ENCODE peak calls at places on chromosomes 12 and 14, in nine cellular contexts. C is type B pancreatic cell, S is tibial nerve, O is endothelial cell, D is GM23338, G is B cell, N is testis, K is mucosa of descending colon, Q is AG09319. T is an unnamed sample.

GRCh38 chr12:119988440-119988787 is 622 bp upstream of the BICDL1 start:
- DNase-seq in S (no peak), C (no peak), O (no peak), N (no peak), Q (no peak), K (no peak), G (no peak), D (no peak), T (no peak)

GRCh38 chr14:64816221-64816783 is 63.4 kb downstream of the SPTB start:
- DNase-seq in S (no peak), G (no peak), C (no peak), K (no peak), D (no peak), N (no peak), Q (no peak), O (no peak), T (no peak)

GRCh38 chr14:72692678-72693077 is 201.2 kb downstream of the DPF3 start:
- DNase-seq in D (peak), N (no peak), G (no peak), C (no peak), Q (no peak), K (no peak), S (no peak), O (no peak), T (no peak)

GRCh38 chr12:18482601-18483120 is 221.3 kb downstream of the PIK3C2G start:
- DNase-seq in N (no peak), S (no peak), K (no peak), C (no peak), O (no peak), G (no peak), Q (no peak), D (no peak), T (no peak)

GRCh38 chr14:37592288-37593274 is 2.5 kb downstream of the FOXA1 start:
- DNase-seq in S (no peak), D (peak), G (no peak), Q (no peak), K (no peak), N (no peak), C (no peak), O (no peak), T (peak)

GRCh38 chr14:89131004-89131750 is 285.9 kb downstream of the FOXN3 start:
- DNase-seq in C (no peak), N (no peak), G (no peak), Q (peak), D (no peak), S (no peak), O (no peak), K (no peak), T (no peak)

GRCh38 chr12:2583642-2584041 is 211.1 kb upstream of the FKBP4 start:
- DNase-seq in O (no peak), D (no peak), G (no peak), K (no peak), S (no peak), N (no peak), Q (no peak), C (no peak), T (no peak)

GRCh38 chr12:28645436-28645835 is 455.2 kb downstream of the CCDC91 start:
- DNase-seq in N (no peak), O (no peak), Q (no peak), D (no peak), G (no peak), K (no peak), C (no peak), S (no peak), T (no peak)

GRCh38 chr12:31966558-31967205 is 7.5 kb downstream of the RESF1 start:
- DNase-seq in C (no peak), Q (no peak), S (no peak), N (no peak), K (no peak), O (no peak), D (no peak), G (no peak), T (no peak)

GRCh38 chr14:22524784-22525161 is 64.3 kb downstream of the DAD1 start:
- DNase-seq in D (no peak), K (no peak), N (no peak), G (no peak), C (no peak), Q (no peak), S (no peak), O (no peak), T (no peak)

GRCh38 chr14:62778847-62779246 is 266.4 kb downstream of the KCNH5 start:
- DNase-seq in O (no peak), C (no peak), N (no peak), Q (no peak), G (no peak), K (no peak), S (no peak), D (no peak), T (no peak)

GRCh38 chr14:50362791-50363733 is 33.6 kb downstream of the CDKL1 start:
- DNase-seq in K (no peak), N (peak), O (no peak), S (no peak), G (no peak), D (no peak), Q (no peak), C (no peak), T (peak)

GRCh38 chr14:95575820-95576473 is 41.1 kb downstream of the GLRX5 start:
- DNase-seq in G (no peak), D (peak), K (no peak), C (no peak), N (no peak), O (no peak), S (no peak), Q (no peak), T (no peak)

GRCh38 chr14:65255029-65255545 is 152.8 kb upstream of the MAX start:
- DNase-seq in D (no peak), S (no peak), Q (no peak), N (no peak), O (no peak), C (no peak), G (no peak), K (no peak), T (no peak)

GRCh38 chr12:58894040-58894439 is 26.3 kb downstream of the LRIG3 start:
- DNase-seq in O (no peak), Q (no peak), C (no peak), G (no peak), D (no peak), S (no peak), N (no peak), K (no peak), T (no peak)

GRCh38 chr12:114499338-114499737 is 93.4 kb upstream of the TBX5 start:
- DNase-seq in N (no peak), C (no peak), K (no peak), O (no peak), Q (no peak), G (no peak), D (no peak), S (no peak), T (no peak)

GRCh38 chr12:122063691-122064033 is 14.9 kb upstream of the MLXIP start:
- DNase-seq in D (no peak), C (no peak), K (no peak), O (no peak), G (no peak), Q (no peak), S (no peak), N (no peak), T (no peak)

GRCh38 chr12:111597731-111598636 is 1.1 kb downstream of the ATXN2 start:
- DNase-seq in O (peak), Q (no peak), D (peak), C (peak), G (peak), S (peak), K (peak), N (peak), T (peak)

GRCh38 chr12:52603314-52603713 is 2.1 kb upstream of the KRT72 start:
- DNase-seq in C (no peak), O (no peak), Q (no peak), S (no peak), G (no peak), N (no peak), K (no peak), D (no peak), T (no peak)

GRCh38 chr12:121529184-121529583 is 51.6 kb downstream of the KDM2B start:
- DNase-seq in G (no peak), D (no peak), C (no peak), S (no peak), N (no peak), O (no peak), K (no peak), Q (no peak), T (no peak)

GRCh38 chr12:128817115-128818015 is 6.4 kb downstream of the SLC15A4 start:
- DNase-seq in K (no peak), O (no peak), G (peak), C (no peak), S (no peak), D (no peak), Q (no peak), N (peak), T (peak)

GRCh38 chr14:90521121-90521929 is 124.5 kb downstream of the CALM1 start:
- DNase-seq in K (no peak), G (peak), D (no peak), N (peak), O (no peak), C (no peak), S (no peak), Q (no peak), T (no peak)

GRCh38 chr12:125185740-125186470 is 120.7 kb downstream of the AACS start:
- DNase-seq in N (peak), G (no peak), S (no peak), O (peak), Q (peak), K (peak), C (peak), D (peak), T (peak)

GRCh38 chr14:33432407-33433023 is 493.8 kb downstream of the NPAS3 start:
- DNase-seq in C (no peak), S (peak), N (peak), K (no peak), D (no peak), Q (peak), G (no peak), O (peak), T (no peak)

GRCh38 chr12:121467638-121468403 is 67.9 kb downstream of the RNF34 start:
- DNase-seq in C (no peak), S (no peak), N (no peak), Q (no peak), G (no peak), O (peak), D (peak), K (no peak), T (peak)

GRCh38 chr12:59191372-59191771 is 271.1 kb upstream of the LRIG3 start:
- DNase-seq in G (no peak), S (no peak), Q (no peak), N (no peak), C (no peak), K (no peak), D (no peak), O (no peak), T (no peak)

DNA sequence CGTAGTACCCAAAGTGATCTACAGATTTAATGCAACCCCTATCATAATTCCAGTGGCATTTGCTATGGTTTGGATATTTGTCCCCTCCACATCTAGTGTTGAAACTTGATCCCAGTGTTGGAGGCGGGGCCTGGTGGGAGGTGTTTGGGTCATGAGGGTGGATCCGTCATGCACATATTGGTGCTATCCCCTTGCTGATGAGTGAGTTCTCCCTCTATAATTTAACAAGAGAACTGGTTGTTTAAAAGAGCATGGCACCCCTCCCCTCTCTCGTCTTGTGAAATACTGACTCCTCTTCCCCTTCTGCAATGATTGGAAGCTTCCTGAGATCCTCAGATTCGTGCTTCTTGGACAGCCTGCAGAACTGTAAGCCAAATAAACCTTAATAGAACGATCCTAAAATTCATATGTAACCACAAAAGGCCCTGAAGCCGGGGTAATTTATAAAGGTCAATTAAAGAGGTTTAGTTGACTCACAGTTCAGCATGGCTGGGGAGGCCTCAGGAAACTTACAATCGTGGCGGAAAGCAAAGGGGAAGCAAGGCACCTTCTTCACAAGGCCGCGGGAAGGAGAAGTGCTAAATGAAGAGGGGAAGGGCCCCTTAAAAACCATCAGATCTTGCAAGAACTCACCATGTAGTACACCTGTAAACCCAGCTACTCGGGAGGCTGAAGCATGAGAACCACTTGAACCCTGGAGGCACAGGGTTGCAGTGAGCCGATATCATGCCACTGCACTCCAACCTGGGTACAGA is 41.2 kb downstream of the SLC39A9 start:
- DNase-seq in S (no peak), D (peak), O (no peak), G (no peak), C (no peak), K (no peak), N (no peak), Q (no peak), T (no peak)
- TF ChIP-seq CTCF in S (no peak), D (no peak), O (no peak), G (no peak), C (no peak), K (no peak), N (no peak), Q (no peak), T (no peak)

GRCh38 chr12:89618113-89618862 is 90.3 kb downstream of the ATP2B1 start:
- DNase-seq in N (no peak), G (no peak), S (no peak), O (no peak), D (no peak), K (no peak), C (no peak), Q (no peak), T (no peak)
- TF ChIP-seq CTCF in N (no peak), G (no peak), S (no peak), O (no peak), D (no peak), K (no peak), C (peak), Q (no peak), T (no peak)

GRCh38 chr14:103123634-103124500 is 606 bp downstream of the TNFAIP2 start:
- DNase-seq in O (peak), K (peak), D (peak), C (no peak), Q (no peak), G (no peak), S (peak), N (peak), T (peak)
- TF ChIP-seq CTCF in O (peak), K (no peak), D (peak), C (peak), Q (peak), G (no peak), S (peak), N (no peak), T (no peak)

GRCh38 chr14:68718033-68718725 is 74.7 kb downstream of the ZFP36L1 start:
- DNase-seq in C (no peak), S (no peak), K (no peak), N (no peak), O (no peak), G (no peak), D (peak), Q (no peak), T (no peak)
- TF ChIP-seq CTCF in C (peak), S (no peak), K (no peak), N (no peak), O (peak), G (peak), D (peak), Q (peak), T (no peak)

GRCh38 chr12:57479043-57479375 is 657 bp downstream of the ARHGAP9 start:
- DNase-seq in K (peak), C (no peak), D (no peak), N (no peak), O (no peak), G (no peak), Q (no peak), S (no peak), T (no peak)
- TF ChIP-seq CTCF in K (no peak), C (no peak), D (no peak), N (no peak), O (no peak), G (no peak), Q (no peak), S (no peak), T (no peak)

DNA sequence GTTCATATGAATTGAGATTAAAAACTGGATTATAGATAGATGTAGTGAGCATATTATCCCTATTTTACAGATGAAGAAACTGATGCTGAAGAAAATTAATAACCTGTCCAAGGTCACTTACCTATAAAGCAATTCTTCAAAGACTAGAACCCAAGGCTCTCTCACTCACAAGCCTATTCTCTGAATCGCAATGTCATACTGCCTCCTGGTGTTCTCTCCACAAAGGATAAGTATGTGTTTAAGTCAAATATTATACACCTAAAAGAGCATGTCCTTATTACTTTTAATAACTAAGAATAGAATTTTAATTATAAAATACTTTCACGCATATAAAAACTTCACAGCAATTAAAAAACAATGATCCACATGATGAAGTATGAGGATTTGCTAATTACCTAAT is 721.3 kb upstream of the USP15 start:
- DNase-seq in G (no peak), N (peak), S (no peak), Q (no peak), D (peak), O (peak), K (no peak), C (no peak), T (no peak)
- TF ChIP-seq CTCF in G (no peak), N (no peak), S (no peak), Q (no peak), D (peak), O (no peak), K (no peak), C (peak), T (no peak)

DNA sequence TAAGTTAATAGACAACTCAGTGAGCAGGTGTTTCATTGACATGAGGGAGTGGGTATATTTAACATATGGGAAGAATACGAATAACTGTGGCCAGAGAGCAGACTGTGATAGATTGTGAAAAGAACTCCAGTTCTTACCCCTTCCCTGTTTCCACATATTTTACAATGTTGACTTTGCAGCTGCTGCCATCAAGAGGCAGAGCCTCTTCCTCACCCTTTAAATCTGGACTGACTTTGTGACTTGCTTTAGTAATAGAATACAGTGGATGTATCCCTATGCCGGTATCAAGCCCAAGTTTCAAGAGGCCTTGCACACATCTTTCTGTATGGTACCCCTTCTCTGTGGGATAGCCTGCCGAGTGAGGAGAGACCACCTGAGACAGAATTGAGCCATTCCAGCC is 356.7 kb downstream of the ETNK1 start:
- DNase-seq in G (no peak), S (no peak), O (no peak), C (no peak), Q (no peak), N (no peak), D (peak), K (no peak), T (no peak)
- TF ChIP-seq CTCF in G (no peak), S (no peak), O (no peak), C (no peak), Q (peak), N (no peak), D (peak), K (no peak), T (no peak)

GRCh38 chr12:66354291-66354690 is 52.0 kb downstream of the HELB start:
- DNase-seq in D (no peak), K (no peak), O (no peak), N (no peak), G (no peak), S (no peak), C (no peak), Q (no peak), T (no peak)

GRCh38 chr12:66352899-66353298 is 50.6 kb downstream of the HELB start:
- DNase-seq in C (no peak), D (no peak), S (no peak), N (no peak), G (no peak), Q (no peak), K (no peak), O (no peak), T (no peak)

GRCh38 chr12:66351301-66351700 is 49.0 kb downstream of the HELB start:
- DNase-seq in D (no peak), G (no peak), C (no peak), N (no peak), K (no peak), Q (no peak), S (no peak), O (no peak), T (no peak)

GRCh38 chr12:66352197-66352596 is 49.9 kb downstream of the HELB start:
- DNase-seq in C (no peak), Q (no peak), S (no peak), N (peak), G (no peak), D (peak), K (peak), O (peak), T (no peak)
- TF ChIP-seq CTCF in C (peak), Q (peak), S (peak), N (no peak), G (peak), D (peak), K (no peak), O (no peak), T (peak)

GRCh38 chr12:123807670-123808069 is 45.6 kb downstream of the DNAH10 start:
- DNase-seq in O (no peak), G (no peak), Q (no peak), C (no peak), N (no peak), S (no peak), D (peak), K (no peak), T (no peak)

GRCh38 chr12:123813349-123813748 is 51.2 kb downstream of the DNAH10 start:
- DNase-seq in G (no peak), D (no peak), S (no peak), Q (peak), N (no peak), K (no peak), C (no peak), O (no peak), T (no peak)

GRCh38 chr12:123805119-123805518 is 43.0 kb downstream of the DNAH10 start:
- DNase-seq in D (no peak), K (no peak), C (no peak), G (no peak), S (no peak), O (no peak), N (no peak), Q (no peak), T (no peak)

GRCh38 chr12:123807002-123807401 is 44.9 kb downstream of the DNAH10 start:
- DNase-seq in G (no peak), O (no peak), C (no peak), S (no peak), D (no peak), N (no peak), K (no peak), Q (no peak), T (no peak)

DNA sequence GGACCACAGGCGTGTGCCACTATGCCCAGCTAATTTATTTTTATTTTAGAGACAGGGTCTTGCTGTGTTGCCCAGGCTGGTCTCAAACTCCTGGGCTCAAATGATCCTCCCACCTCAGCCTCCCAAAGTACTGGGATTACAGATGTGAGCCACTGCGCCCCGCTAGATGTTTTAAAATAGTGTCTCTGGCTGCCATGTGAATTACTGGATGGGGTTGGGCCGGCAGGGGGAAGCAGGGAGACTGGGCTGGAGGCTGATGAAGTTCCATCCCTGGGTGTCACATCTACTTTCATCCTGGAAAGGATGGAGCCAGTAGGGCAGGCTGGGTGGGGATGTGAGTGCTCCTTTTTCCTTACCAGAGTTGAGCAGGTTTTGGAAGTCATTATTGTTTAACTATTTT is 46.1 kb downstream of the DNAH10 start:
- DNase-seq in N (no peak), C (no peak), Q (no peak), S (no peak), O (peak), G (no peak), D (peak), K (peak), T (no peak)
- TF ChIP-seq CTCF in N (no peak), C (peak), Q (peak), S (no peak), O (no peak), G (no peak), D (peak), K (no peak), T (no peak)

GRCh38 chr12:16218934-16219718 is 58.4 kb downstream of the SLC15A5 start:
- DNase-seq in Q (no peak), D (no peak), O (no peak), K (no peak), S (no peak), G (no peak), C (no peak), N (no peak), T (no peak)
- TF ChIP-seq CTCF in Q (no peak), D (no peak), O (no peak), K (no peak), S (no peak), G (no peak), C (no peak), N (no peak), T (no peak)